ENCODE peak calls at places on chromosomes 11 and 22, in four cellular contexts. A, P, W and S are unnamed samples.

GRCh38 chr11:1896895-1897294 is 5.2 kb upstream of the PRR33 start:
- DNase-seq in A (no peak), P (no peak), W (no peak), S (no peak)

GRCh38 chr22:23377767-23378166 is 197.5 kb downstream of the BCR start:
- DNase-seq in A (no peak), P (no peak), W (no peak), S (no peak)

GRCh38 chr11:94149435-94149834 is 20.8 kb downstream of the PANX1 start:
- DNase-seq in A (no peak), P (no peak), W (no peak), S (no peak)

GRCh38 chr11:24575392-24575791 is 78.5 kb downstream of the LUZP2 start:
- DNase-seq in A (no peak), P (no peak), W (no peak), S (no peak)

GRCh38 chr11:119416606-119417580 is 6.1 kb downstream of the THY1 start:
- DNase-seq in A (no peak), P (no peak), W (no peak), S (no peak)

GRCh38 chr11:112656772-112657428 is 304.3 kb upstream of the NCAM1 start:
- DNase-seq in A (peak; percentile 2), P (no peak), W (no peak), S (no peak)

GRCh38 chr22:20630873-20631617 is 123.6 kb downstream of the MED15 start:
- DNase-seq in A (no peak), P (peak; percentile 28), W (no peak), S (no peak)

GRCh38 chr11:70810131-70810530 is 411.8 kb downstream of the CTTN start:
- DNase-seq in A (no peak), P (no peak), W (no peak), S (no peak)

GRCh38 chr22:49367016-49367697 is 460.5 kb downstream of the BRD1 start:
- DNase-seq in A (no peak), P (no peak), W (no peak), S (no peak)

GRCh38 chr11:44780940-44781631 is 54.3 kb downstream of the TSPAN18 start:
- DNase-seq in A (no peak), P (no peak), W (peak; percentile 94), S (no peak)

GRCh38 chr11:46352063-46352841 is 5.0 kb downstream of the DGKZ start:
- DNase-seq in A (no peak), P (no peak), W (peak; percentile 75), S (no peak)

GRCh38 chr11:110425751-110426545 is 3.8 kb upstream of the FDX1 start:
- DNase-seq in A (no peak), P (no peak), W (peak; percentile 18), S (no peak)

GRCh38 chr11:92286718-92287117 is 62.1 kb downstream of the FAT3 start:
- DNase-seq in A (no peak), P (no peak), W (no peak), S (no peak)
- TF ChIP-seq SIN3A in A (no peak), P (no peak), W (no peak), S (no peak)

DNA sequence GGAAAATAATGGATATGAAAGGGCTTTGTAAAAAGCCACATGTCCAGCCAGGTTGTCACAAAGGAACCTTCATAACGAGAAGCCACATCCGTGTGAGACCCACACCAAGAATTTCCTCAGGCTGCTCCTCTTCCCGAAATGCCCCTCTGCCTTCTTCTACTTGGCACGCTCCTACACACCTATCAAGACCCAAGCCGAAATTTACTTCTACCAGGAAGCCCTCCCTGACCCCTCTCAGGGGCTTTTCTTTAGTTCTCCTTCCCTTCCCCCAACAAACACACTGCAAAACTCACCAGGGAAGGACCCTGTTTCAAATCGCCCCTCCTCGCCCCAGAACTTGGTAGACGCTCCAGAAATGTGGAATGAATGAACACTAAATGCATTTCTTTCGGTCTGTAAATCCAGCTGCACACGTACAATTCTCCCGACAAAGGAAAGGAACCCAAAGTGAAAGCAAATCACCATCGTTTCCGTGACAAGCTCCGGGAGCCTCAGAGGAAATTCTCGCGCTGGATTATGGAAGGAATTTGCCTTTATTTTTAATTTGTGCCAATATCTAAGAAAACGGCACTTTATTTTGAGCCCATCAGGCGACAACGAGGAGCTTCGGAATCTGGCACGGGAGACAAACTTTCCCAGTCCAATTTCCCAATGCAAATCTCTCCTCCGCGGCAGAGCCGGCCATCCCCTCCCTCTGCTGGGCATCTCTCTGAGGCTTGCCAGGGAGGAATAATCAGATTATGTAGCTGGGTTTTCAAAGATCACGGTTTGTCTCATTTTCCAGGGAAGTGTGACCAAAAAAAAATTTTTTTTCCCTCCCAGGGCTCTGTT is 13.2 kb upstream of the SHISAL1 start:
- DNase-seq in A (no peak), P (no peak), W (no peak), S (no peak)
- TF ChIP-seq CTCF in A (no peak), P (no peak), W (no peak), S (no peak)

GRCh38 chr11:57131080-57131790 is 50.5 kb upstream of the LRRC55 start:
- DNase-seq in A (no peak), P (peak; percentile 5), W (peak; percentile 36), S (no peak)
- TF ChIP-seq TCF7L2 in A (no peak), P (no peak), W (no peak), S (no peak)

GRCh38 chr11:33802414-33802950 is 28.2 kb upstream of the FBXO3 start:
- DNase-seq in A (peak; percentile 85), P (peak; percentile 37), W (no peak), S (peak; percentile 61)
- TF ChIP-seq SIN3A in A (no peak), P (no peak), W (no peak), S (no peak)

GRCh38 chr11:104163100-104164027 is 583 bp downstream of the PDGFD start:
- DNase-seq in A (no peak), P (no peak), W (no peak), S (no peak)
- TF ChIP-seq CTCF in A (no peak), P (no peak), W (no peak), S (no peak)

DNA sequence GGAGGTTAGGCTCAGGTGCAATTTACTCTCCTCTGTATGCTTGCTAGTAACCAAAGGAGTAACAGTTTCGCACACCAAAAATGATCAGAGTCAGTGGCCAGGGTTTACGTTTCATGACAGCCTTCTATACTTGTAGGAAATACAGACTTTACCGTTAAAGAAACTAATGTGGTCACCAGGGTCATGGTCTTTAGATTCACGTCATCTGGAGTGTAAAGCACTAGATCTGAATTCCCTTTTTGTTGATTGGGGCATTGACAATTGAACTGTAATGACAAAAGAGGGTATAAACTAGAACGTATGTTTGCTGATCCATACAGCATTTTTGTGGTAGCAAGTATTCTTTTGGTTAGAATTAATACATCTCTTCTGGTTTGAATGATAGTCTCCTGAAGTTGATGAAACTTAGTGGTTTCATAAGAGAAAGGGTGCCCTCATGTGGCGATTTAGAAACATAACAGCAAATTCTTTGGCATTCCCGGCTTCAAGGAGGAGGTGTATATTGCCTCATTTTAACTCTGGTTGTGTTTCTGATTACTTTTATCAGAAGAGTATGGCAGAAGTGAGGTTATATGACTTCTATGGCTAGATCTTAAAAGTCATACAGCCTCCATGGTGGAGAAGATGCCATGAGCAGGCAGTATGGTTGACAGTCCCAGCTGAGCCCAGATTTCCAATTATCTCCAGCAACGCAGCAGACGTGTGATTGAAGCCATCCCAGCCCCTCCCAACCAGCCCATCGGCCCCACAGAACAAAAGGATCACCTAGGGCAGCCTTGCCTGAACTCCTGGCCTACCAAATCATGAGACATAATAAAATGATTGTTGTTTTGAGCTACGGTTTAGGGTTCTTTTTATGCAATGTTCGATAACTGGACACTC is 35.1 kb downstream of the MMP7 start:
- DNase-seq in A (peak; percentile 81), P (peak; percentile 86), W (peak; percentile 60), S (peak; percentile 73)
- TF ChIP-seq TCF7L2 in A (no peak), P (no peak), W (no peak), S (peak; percentile 16)

GRCh38 chr11:27761356-27761755 is 61.1 kb upstream of the BDNF start:
- DNase-seq in A (no peak), P (no peak), W (no peak), S (no peak)

GRCh38 chr11:27754035-27755017 is 54.1 kb upstream of the BDNF start:
- DNase-seq in A (no peak), P (no peak), W (no peak), S (no peak)

DNA sequence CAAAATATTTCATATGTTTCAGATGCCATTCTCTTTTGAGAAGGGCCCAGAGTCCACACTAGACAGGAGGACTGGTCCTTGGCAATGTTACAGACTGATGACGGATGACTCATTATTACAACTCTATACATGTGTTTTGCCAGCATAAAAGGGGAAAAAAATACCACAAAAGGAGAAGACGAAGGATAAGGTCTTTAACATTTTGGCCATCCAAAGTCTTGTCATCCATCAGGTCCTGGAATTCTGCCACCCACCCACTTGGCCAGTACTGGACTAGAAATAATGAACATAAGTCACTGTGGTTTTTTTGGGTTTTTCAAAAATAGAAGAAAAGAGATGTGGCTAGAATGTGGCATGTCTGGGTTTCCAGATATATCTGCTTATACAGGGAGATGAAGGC is 57.7 kb upstream of the BDNF start:
- DNase-seq in A (no peak), P (no peak), W (no peak), S (no peak)
- TF ChIP-seq SIN3A in A (no peak), P (no peak), W (no peak), S (no peak)

GRCh38 chr11:76348348-76348747 is 32.6 kb downstream of the THAP12 start:
- DNase-seq in A (no peak), P (no peak), W (no peak), S (no peak)

DNA sequence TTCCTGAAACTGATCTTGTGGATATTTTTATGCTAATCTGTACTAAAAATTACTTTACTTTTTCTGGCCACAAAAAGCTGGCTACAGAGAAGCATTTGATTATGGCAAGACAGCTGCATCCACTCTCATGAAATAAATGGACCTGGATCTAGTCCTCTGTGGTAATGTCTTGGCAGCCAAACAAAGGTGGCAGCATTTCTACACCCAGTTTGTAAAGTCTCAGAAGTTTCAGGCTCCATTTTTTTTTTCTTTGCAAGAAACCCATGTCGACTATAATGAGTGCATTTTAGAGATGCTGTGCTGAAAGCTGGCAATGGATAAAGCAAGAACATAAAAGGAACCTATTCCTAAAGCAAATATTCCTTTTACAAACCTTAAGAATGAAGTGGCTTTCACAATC is 33.5 kb downstream of the THAP12 start:
- DNase-seq in A (no peak), P (no peak), W (no peak), S (no peak)
- TF ChIP-seq CTCF in A (no peak), P (no peak), W (no peak), S (no peak)